ENCODE peak calls at places on chromosomes 11 and 22, in seven cellular contexts. H is hippocampal formation; U is naive thymus-derived CD4-positive, alpha-beta T cell; A is activated T-cell treated with anti-CD3 and anti-CD28 coated beads, Interleukin-2, amount 50 U/mL, for 72 hours; O is cardiac muscle cell; Q is endothelial cell; Y is psoas muscle. B is an unnamed sample.

GRCh38 chr22:45506961-45507360 is 4.3 kb downstream of the FBLN1 start:
- DNase-seq in H (no peak), U (no peak), A (no peak), O (no peak), Q (no peak), Y (no peak), B (no peak)

GRCh38 chr22:42902875-42903510 is 45.9 kb upstream of the ARFGAP3 start:
- DNase-seq in H (no peak), U (no peak), A (no peak), O (peak), Q (no peak), Y (no peak), B (no peak)

GRCh38 chr11:65911682-65912568 is 6.9 kb downstream of the C11orf68 start:
- DNase-seq in H (no peak), U (no peak), A (no peak), O (peak), Q (no peak), Y (peak), B (peak)

GRCh38 chr11:108498046-108498815 is at the start of gene POGLUT3:
- DNase-seq in H (no peak), U (peak), A (peak), O (peak), Q (peak), Y (peak), B (peak)

GRCh38 chr11:129374993-129375721 is 491 bp upstream of the BARX2 start:
- DNase-seq in H (no peak), U (no peak), A (peak), O (no peak), Q (peak), Y (no peak), B (peak)

GRCh38 chr11:122756417-122756816 is 81.9 kb upstream of the CRTAM start:
- DNase-seq in H (peak), U (peak), A (peak), O (no peak), Q (peak), Y (no peak), B (no peak)

GRCh38 chr22:40654522-40655167 is 18.1 kb upstream of the MRTFA start:
- DNase-seq in H (peak), U (no peak), A (no peak), O (peak), Q (peak), Y (peak), B (no peak)

GRCh38 chr22:24134090-24134846 is 47.0 kb upstream of the SUSD2 start:
- DNase-seq in H (peak), U (peak), A (peak), O (no peak), Q (no peak), Y (no peak), B (peak)

GRCh38 chr22:23402275-23403151 is 177.6 kb downstream of the IGLL1 start:
- DNase-seq in H (peak), U (peak), A (peak), O (peak), Q (peak), Y (peak), B (peak)

GRCh38 chr11:92967178-92967577 is 2.3 kb upstream of the MTNR1B start:
- DNase-seq in H (no peak), U (no peak), A (peak), O (no peak), Q (no peak), Y (no peak), B (no peak)

GRCh38 chr22:37711490-37711889 is 14.6 kb downstream of the TRIOBP start:
- DNase-seq in H (no peak), U (no peak), A (no peak), O (no peak), Q (no peak), Y (no peak), B (no peak)

GRCh38 chr11:96037267-96037990 is 113.5 kb upstream of the MTMR2 start:
- DNase-seq in H (no peak), U (no peak), A (no peak), O (no peak), Q (no peak), Y (no peak), B (peak)

GRCh38 chr11:117908959-117909610 is 20.1 kb downstream of the TMPRSS13 start:
- DNase-seq in H (no peak), U (no peak), A (no peak), O (no peak), Q (no peak), Y (peak), B (no peak)

B was measured in nephron progenitor cell.